ENCODE peak calls at places on chromosomes 7 and 10, in seven cellular contexts. B, S, O, Z, Y, T and W are unnamed samples.

GRCh38 chr10:69572159-69573055 is 815 bp downstream of the NEUROG3 start:
- DNase-seq in B (no peak), S (no peak), O (no peak), Z (peak), Y (peak), T (no peak), W (no peak)

GRCh38 chr10:71812016-71812912 is 38.8 kb downstream of the PSAP start:
- DNase-seq in B (peak), S (peak), O (no peak), Z (peak), Y (peak), T (peak), W (peak)

GRCh38 chr10:79417266-79417665 is 28.2 kb downstream of the ZCCHC24 start:
- DNase-seq in B (no peak), S (no peak), O (no peak), Z (no peak), Y (no peak), T (no peak), W (no peak)

GRCh38 chr7:127678947-127679346 is 27.0 kb downstream of the SND1 start:
- DNase-seq in B (peak), S (no peak), O (no peak), Z (peak), Y (no peak), T (no peak), W (peak)

GRCh38 chr7:100106633-100107032 is 5.2 kb downstream of the AP4M1 start:
- DNase-seq in B (no peak), S (no peak), O (no peak), Z (no peak), Y (no peak), T (no peak), W (no peak)

GRCh38 chr10:75191821-75192568 is 18.6 kb upstream of the VDAC2 start:
- DNase-seq in B (no peak), S (peak), O (no peak), Z (no peak), Y (no peak), T (no peak), W (peak)

GRCh38 chr7:142300689-142301088 is 42.8 kb upstream of the PRSS58 start:
- DNase-seq in B (peak), S (peak), O (no peak), Z (peak), Y (peak), T (no peak), W (no peak)

GRCh38 chr10:27663611-27664010 is 82.0 kb downstream of the MKX start:
- DNase-seq in B (no peak), S (no peak), O (no peak), Z (no peak), Y (no peak), T (no peak), W (no peak)

GRCh38 chr7:115410427-115410805 is 488.5 kb downstream of the MDFIC start:
- DNase-seq in B (no peak), S (no peak), O (no peak), Z (no peak), Y (no peak), T (no peak), W (no peak)

GRCh38 chr7:98086231-98086855 is 20.3 kb upstream of the LMTK2 start:
- DNase-seq in B (no peak), S (peak), O (no peak), Z (no peak), Y (no peak), T (no peak), W (no peak)

GRCh38 chr7:157461805-157462771 is 125.3 kb downstream of the DNAJB6 start:
- DNase-seq in B (no peak), S (no peak), O (no peak), Z (no peak), Y (no peak), T (no peak), W (no peak)

GRCh38 chr7:107432261-107432660 is 37.6 kb upstream of the GPR22 start:
- DNase-seq in B (no peak), S (no peak), O (no peak), Z (no peak), Y (no peak), T (no peak), W (no peak)